ENCODE peak calls at places on chromosome 22, in six cellular contexts. G is GM12891, F is HepG2, D is K562, Q is GM12878, Y is H1. X is an unnamed sample.

GRCh38 chr22:44723801-44724200 is 21.8 kb downstream of the PRR5 start:
- DNase-seq in Y (no peak), D (no peak), Q (peak; percentile 21), F (peak; percentile 34), G (no peak), X (no peak)

GRCh38 chr22:33302549-33302948 is 244.4 kb upstream of the SYN3 start:
- DNase-seq in Q (no peak), D (no peak), Y (no peak), G (no peak), F (no peak), X (no peak)

GRCh38 chr22:32776397-32776796 is 25.1 kb upstream of the TIMP3 start:
- DNase-seq in F (no peak), Q (no peak), Y (no peak), G (no peak), D (no peak), X (no peak)

GRCh38 chr22:29213481-29213880 is 7.8 kb downstream of the EMID1 start:
- DNase-seq in F (no peak), Y (no peak), G (no peak), D (no peak), Q (no peak), X (no peak)

GRCh38 chr22:46652081-46652929 is 32.1 kb downstream of the GRAMD4 start:
- DNase-seq in F (peak; percentile 91), Y (no peak), G (no peak), D (peak; percentile 65), Q (no peak), X (no peak)

GRCh38 chr22:33000342-33001280 is 57.6 kb downstream of the SYN3 start:
- DNase-seq in G (no peak), F (peak; percentile 15), Y (peak; percentile 74), Q (no peak), D (peak; percentile 52), X (no peak)

GRCh38 chr22:29854432-29854831 is 16.4 kb upstream of the ASCC2 start:
- DNase-seq in Y (no peak), D (no peak), Q (no peak), F (no peak), G (no peak), X (no peak)

GRCh38 chr22:41524809-41525449 is 19.3 kb downstream of the POLR3H start:
- DNase-seq in G (peak; percentile 60), Q (no peak), Y (no peak), F (no peak), D (no peak), X (no peak)

GRCh38 chr22:43482310-43482625 is 70.5 kb downstream of the MPPED1 start:
- DNase-seq in F (no peak), D (no peak), G (no peak), Y (no peak), Q (no peak), X (no peak)

GRCh38 chr22:32858121-32858703 is 56.7 kb downstream of the TIMP3 start:
- DNase-seq in G (no peak), Y (no peak), F (no peak), D (no peak), Q (no peak), X (no peak)

GRCh38 chr22:27238935-27239510 is 562.5 kb downstream of the MN1 start:
- DNase-seq in Y (no peak), Q (no peak), F (no peak), G (no peak), D (peak; percentile 24), X (no peak)

GRCh38 chr22:24189249-24190158 is 8.2 kb downstream of the SUSD2 start:
- DNase-seq in D (peak; percentile 68), G (peak; percentile 92), F (peak; percentile 52), Y (peak; percentile 46), Q (no peak), X (peak; percentile 79)

GRCh38 chr22:30169002-30169401 is 77.6 kb downstream of the LIF start:
- DNase-seq in Q (no peak), D (no peak), Y (no peak), G (no peak), F (no peak), X (no peak)

GRCh38 chr22:25153961-25154685 is 45.5 kb upstream of the CRYBB3 start:
- DNase-seq in Q (no peak), D (no peak), F (peak; percentile 36), G (no peak), Y (no peak), X (no peak)

GRCh38 chr22:32325811-32326237 is 31.8 kb upstream of the RFPL3 start:
- DNase-seq in D (no peak), G (no peak), Y (no peak), Q (no peak), F (no peak), X (no peak)

GRCh38 chr22:17471901-17472566 is 91.3 kb upstream of the SLC25A18 start:
- DNase-seq in Y (no peak), Q (no peak), D (no peak), G (no peak), F (no peak), X (no peak)

DNA sequence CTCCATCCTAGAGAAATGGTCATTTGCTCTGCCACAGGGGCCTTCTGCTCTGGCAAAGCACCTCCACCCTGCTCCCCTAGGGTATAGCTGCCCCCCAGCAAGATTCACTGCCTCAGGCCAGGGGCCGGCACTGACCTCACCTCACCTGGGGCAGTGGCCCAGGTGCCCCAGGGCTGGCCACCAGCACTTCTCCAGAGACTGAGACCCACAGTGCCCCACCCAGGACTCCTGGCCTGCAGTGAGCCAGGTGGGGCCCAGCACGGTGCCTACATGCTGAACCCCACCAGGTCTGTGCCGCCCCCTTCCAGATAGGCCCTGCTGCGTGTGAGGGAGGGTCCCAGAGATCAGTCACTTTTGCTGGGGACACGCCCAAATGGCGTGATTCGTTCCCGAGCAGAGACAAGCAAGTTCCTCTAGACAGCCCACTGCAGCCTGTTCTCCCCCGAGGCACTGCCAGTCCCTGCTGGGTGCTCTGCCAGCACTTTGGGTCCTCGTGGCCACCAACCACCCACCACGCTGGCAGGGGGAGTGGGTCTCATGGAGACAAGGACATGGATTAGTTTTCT is 10.7 kb downstream of the GNB1L start:
- DNase-seq in F (no peak), Y (no peak), G (no peak), Q (no peak), D (no peak), X (no peak)
- TF ChIP-seq TAF1 in F (no peak), Y (no peak), G (no peak), Q (no peak), D (no peak), X (no peak)

DNA sequence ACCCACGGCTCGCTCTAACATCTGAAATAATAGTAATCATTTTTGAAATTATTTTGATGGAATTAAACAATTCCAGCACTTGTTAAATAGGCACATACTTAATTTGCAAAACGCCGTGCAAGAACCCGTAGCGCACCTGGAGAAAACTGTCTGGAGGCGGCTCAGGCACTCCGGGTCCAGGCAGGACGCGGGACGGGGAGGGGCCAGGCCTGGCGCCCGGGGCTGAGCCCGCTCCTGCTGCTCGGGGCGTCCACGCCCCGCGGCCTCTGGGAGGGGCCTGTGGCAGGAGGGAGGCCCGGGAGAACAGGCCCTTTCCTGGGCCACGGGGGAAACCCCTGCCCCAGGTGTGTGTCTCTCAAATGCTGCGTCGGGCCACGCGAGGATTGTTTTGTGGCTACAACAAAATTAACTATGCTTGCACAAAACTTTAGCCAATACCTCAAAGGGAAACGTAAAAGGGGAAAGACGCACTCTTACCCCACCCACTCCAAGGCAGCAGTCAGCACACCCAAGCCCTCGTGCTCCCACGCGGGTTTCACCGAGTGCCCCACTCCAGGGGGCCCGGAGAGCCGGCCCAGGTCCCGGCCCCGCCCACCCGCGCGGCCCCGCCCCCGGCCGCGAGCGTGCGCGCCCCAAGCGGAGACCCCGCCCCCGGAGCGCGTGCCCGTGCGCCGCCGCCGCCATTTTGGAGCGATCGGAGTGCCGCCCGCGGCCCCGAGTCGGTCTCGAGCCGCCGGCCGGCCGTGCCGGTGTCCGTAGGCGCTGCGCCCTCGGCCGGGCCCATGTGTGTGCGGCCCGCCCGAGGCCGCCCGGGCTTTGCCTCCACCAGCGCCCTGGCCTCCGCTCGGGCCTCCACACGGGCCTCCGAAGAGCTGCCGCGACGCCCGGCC is at the start of gene PPP6R2:
- DNase-seq in Y (no peak), G (peak; percentile 80), D (peak; percentile 87), Q (no peak), F (peak; percentile 40), X (peak; percentile 74)
- TF ChIP-seq POLR2A in Y (peak; percentile 72), G (peak; percentile 29), D (peak; percentile 51), Q (peak; percentile 74), F (peak; percentile 44), X (peak; percentile 72)

DNA sequence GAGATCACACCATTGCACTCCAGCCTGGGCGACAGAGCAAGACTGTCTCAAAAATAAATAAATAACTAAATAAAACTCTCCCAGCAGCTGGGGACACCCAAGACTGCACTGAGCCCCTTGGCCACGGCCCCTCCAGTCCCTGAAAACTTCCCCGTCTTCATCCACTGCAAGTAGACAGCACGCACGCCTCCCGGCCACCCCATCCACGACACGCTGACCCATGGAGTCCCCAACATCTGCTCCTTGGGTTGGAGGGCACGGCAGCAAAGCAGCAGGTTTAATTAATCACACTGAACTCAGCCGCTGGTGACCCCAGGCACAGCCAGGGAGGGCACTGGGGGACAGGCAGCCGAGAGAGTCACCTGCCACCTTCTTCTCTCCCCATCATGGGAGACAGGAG is 178.5 kb downstream of the BRD1 start:
- DNase-seq in Y (no peak), D (no peak), Q (no peak), G (no peak), F (no peak), X (no peak)
- TF ChIP-seq POLR2AphosphoS5 in Y (no peak), D (no peak), Q (no peak), G (no peak), F (no peak), X (no peak)

GRCh38 chr22:50676211-50676636 is 3.6 kb downstream of the SHANK3 start:
- DNase-seq in Q (no peak), G (no peak), Y (no peak), D (peak; percentile 2), F (no peak), X (no peak)

GRCh38 chr22:50674127-50674493 is 1.5 kb downstream of the SHANK3 start:
- DNase-seq in Q (no peak), F (no peak), G (no peak), Y (no peak), D (no peak), X (no peak)

GRCh38 chr22:50676661-50677492 is 4.3 kb downstream of the SHANK3 start:
- DNase-seq in Q (no peak), D (peak; percentile 2), F (no peak), G (peak; percentile 12), Y (no peak), X (no peak)

GRCh38 chr22:50674606-50675552 is 2.3 kb downstream of the SHANK3 start:
- DNase-seq in D (peak; percentile 68), F (peak; percentile 32), G (no peak), Y (peak; percentile 57), Q (no peak), X (peak; percentile 23)

DNA sequence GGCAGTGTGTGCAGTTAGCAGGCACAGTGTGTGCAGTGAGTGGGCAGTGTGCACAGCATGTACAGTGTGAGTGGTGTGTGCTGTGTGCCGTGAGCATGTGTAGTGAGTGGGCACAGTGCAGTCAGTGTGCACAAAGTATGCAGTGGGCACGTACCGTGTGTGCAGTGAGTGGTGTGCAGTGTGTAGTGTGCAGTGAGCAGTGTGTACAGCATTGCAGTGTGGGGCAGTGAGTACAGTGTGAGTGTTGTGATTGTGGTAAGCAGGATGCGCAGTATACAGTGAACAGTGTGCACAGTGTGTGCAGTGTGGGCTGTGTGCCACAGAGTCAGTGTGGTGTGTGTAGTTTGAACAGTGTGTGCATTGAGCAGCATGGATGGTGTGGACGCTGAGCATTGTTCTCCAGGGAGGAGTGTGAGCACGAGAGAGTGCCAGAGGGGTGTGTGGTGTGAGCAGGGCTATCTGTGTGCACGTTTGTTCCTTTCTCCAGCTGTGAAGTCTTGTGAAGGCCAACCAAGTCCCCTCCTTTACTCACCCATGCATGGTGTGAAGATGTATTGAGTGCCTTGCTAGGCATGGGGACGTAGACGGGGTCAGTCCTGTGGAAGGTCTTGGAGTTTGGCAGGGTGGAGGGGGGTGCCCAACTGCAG is 3.1 kb downstream of the SHANK3 start:
- DNase-seq in G (no peak), Q (no peak), F (no peak), Y (no peak), D (peak; percentile 1), X (no peak)
- TF ChIP-seq TAF1 in G (no peak), Q (no peak), F (no peak), Y (no peak), D (no peak), X (no peak)